ENCODE peak calls at places on chromosome 13, in five cellular contexts. Y, P, S, E and I are unnamed samples.

GRCh38 chr13:50691176-50691681 is 152.3 kb downstream of the DLEU7 start:
- DNase-seq in E (no peak), S (no peak), P (no peak), Y (no peak), I (no peak)

GRCh38 chr13:114105351-114106225 is 26.8 kb downstream of the RASA3 start:
- DNase-seq in P (no peak), Y (no peak), S (no peak), E (no peak), I (no peak)

GRCh38 chr13:50543767-50544166 is 299.7 kb downstream of the DLEU7 start:
- DNase-seq in S (no peak), Y (peak), P (no peak), E (peak), I (no peak)

GRCh38 chr13:113741101-113741731 is 17.8 kb upstream of the TMEM255B start:
- DNase-seq in S (peak), P (no peak), Y (no peak), E (no peak), I (peak)

GRCh38 chr13:113811081-113811928 is 52.3 kb downstream of the TMEM255B start:
- DNase-seq in Y (no peak), S (no peak), E (no peak), P (no peak), I (no peak)

GRCh38 chr13:50098693-50099092 is 83.4 kb downstream of the KCNRG start:
- DNase-seq in E (no peak), S (no peak), P (peak), Y (no peak), I (no peak)

GRCh38 chr13:78978381-78978998 is 319.5 kb upstream of the OBI1 start:
- DNase-seq in S (peak), P (peak), E (peak), Y (peak), I (peak)

GRCh38 chr13:111143875-111144540 is 28.9 kb downstream of the ARHGEF7 start:
- DNase-seq in E (no peak), P (no peak), Y (no peak), S (no peak), I (no peak)

GRCh38 chr13:36242761-36243160 is 28.4 kb upstream of the SOHLH2 start:
- DNase-seq in S (no peak), P (no peak), E (no peak), Y (no peak), I (no peak)

GRCh38 chr13:84844473-84844872 is 954.7 kb downstream of the SLITRK6 start:
- DNase-seq in P (peak), S (no peak), E (peak), Y (no peak), I (peak)

GRCh38 chr13:27953671-27954405 is 15.3 kb downstream of the CDX2 start:
- DNase-seq in P (no peak), E (peak), S (peak), Y (peak), I (peak)

GRCh38 chr13:36680918-36681317 is 7.1 kb downstream of the SERTM1 start:
- DNase-seq in E (no peak), S (no peak), P (no peak), Y (peak), I (no peak)

GRCh38 chr13:112349681-112350080 is 26.5 kb upstream of the SPACA7 start:
- DNase-seq in S (no peak), P (no peak), Y (no peak), E (no peak), I (no peak)

GRCh38 chr13:42176286-42176685 is 95.7 kb upstream of the AKAP11 start:
- DNase-seq in S (no peak), P (no peak), E (no peak), Y (no peak), I (peak)

GRCh38 chr13:29892149-29892548 is 41.7 kb upstream of the UBL3 start:
- DNase-seq in Y (no peak), P (no peak), S (no peak), E (peak), I (no peak)

GRCh38 chr13:49399801-49400472 is 43.9 kb downstream of the CAB39L start:
- DNase-seq in E (no peak), S (no peak), P (peak), Y (no peak), I (no peak)

GRCh38 chr13:48126944-48127814 is 32.3 kb upstream of the MED4 start:
- DNase-seq in S (peak), E (peak), Y (peak), P (peak), I (peak)

GRCh38 chr13:94169783-94170513 is 309.5 kb downstream of the DCT start:
- DNase-seq in E (peak), Y (no peak), P (no peak), S (no peak), I (no peak)

GRCh38 chr13:19633340-19634128 is at the start of gene MPHOSPH8:
- DNase-seq in S (peak), Y (peak), E (peak), P (peak), I (peak)

GRCh38 chr13:39159971-39160370 is 121.7 kb downstream of the NHLRC3 start:
- DNase-seq in E (no peak), S (no peak), P (no peak), Y (no peak), I (no peak)

GRCh38 chr13:112776354-112776753 is 86.5 kb downstream of the ATP11A start:
- DNase-seq in E (no peak), S (no peak), Y (no peak), P (no peak), I (no peak)

GRCh38 chr13:23321534-23322241 is 111.8 kb downstream of the SACS start:
- DNase-seq in E (no peak), S (no peak), P (no peak), Y (peak), I (no peak)

GRCh38 chr13:40984670-40985366 is 34.3 kb downstream of the ELF1 start:
- DNase-seq in E (no peak), S (peak), P (peak), Y (no peak), I (no peak)

GRCh38 chr13:70816853-70817252 is 708.6 kb upstream of the KLHL1 start:
- DNase-seq in Y (no peak), E (no peak), P (no peak), S (no peak), I (no peak)

GRCh38 chr13:31037351-31037750 is 104.9 kb downstream of the TEX26 start:
- DNase-seq in E (no peak), P (no peak), Y (no peak), S (no peak), I (no peak)

GRCh38 chr13:59043016-59043415 is 1120.7 kb downstream of the DIAPH3 start:
- DNase-seq in S (no peak), Y (no peak), E (peak), P (no peak), I (no peak)

GRCh38 chr13:48457578-48458242 is 44.8 kb upstream of the LPAR6 start:
- DNase-seq in E (peak), P (no peak), S (no peak), Y (no peak), I (no peak)

GRCh38 chr13:99059498-99060070 is 81.7 kb upstream of the DOCK9 start:
- DNase-seq in P (no peak), Y (no peak), E (no peak), S (no peak), I (no peak)

GRCh38 chr13:23634897-23635296 is 64.7 kb downstream of the TNFRSF19 start:
- DNase-seq in S (no peak), Y (no peak), P (no peak), E (peak), I (no peak)

GRCh38 chr13:104286566-104287290 is 1220.5 kb upstream of the SLC10A2 start:
- DNase-seq in S (no peak), Y (peak), E (peak), P (no peak), I (no peak)

GRCh38 chr13:94480672-94481145 is 1.2 kb upstream of the DCT start:
- DNase-seq in S (no peak), P (no peak), E (no peak), Y (peak), I (no peak)

GRCh38 chr13:64551755-64552154 is 2678.4 kb downstream of the PCDH9 start:
- DNase-seq in S (no peak), Y (no peak), E (no peak), P (no peak), I (no peak)

GRCh38 chr13:80533175-80533574 is 192.2 kb upstream of the SPRY2 start:
- DNase-seq in E (no peak), S (no peak), P (no peak), Y (no peak), I (no peak)

GRCh38 chr13:101325423-101325822 is 90.9 kb downstream of the NALCN start:
- DNase-seq in S (no peak), P (no peak), E (no peak), Y (no peak), I (no peak)